ENCODE peak calls at places on chromosome 5, in ten cellular contexts. R is upper lobe of right lung; W is GM23338; G is activated CD8-positive, alpha-beta T cell treated with anti-CD3 and anti-CD28 coated beads for 36 hours; V is Calu3; X is right atrium auricular region; M is HepG2; K is nephron progenitor cell; F is ovary; Q is adrenal gland. O is an unnamed sample.

GRCh38 chr5:17737087-17737486 is 102.8 kb downstream of the TAF11L14 start:
- DNase-seq in R (no peak), W (no peak), G (no peak), V (no peak), X (no peak), M (no peak), K (no peak), F (no peak), Q (no peak), O (no peak)

GRCh38 chr5:143456952-143457547 is 53.6 kb upstream of the NR3C1 start:
- DNase-seq in R (no peak), W (no peak), G (no peak), V (no peak), X (no peak), M (no peak), K (no peak), F (no peak), Q (no peak), O (peak; percentile 67)

GRCh38 chr5:37770791-37771190 is 69.0 kb downstream of the GDNF start:
- DNase-seq in R (no peak), W (no peak), G (no peak), V (no peak), X (no peak), M (no peak), K (no peak), F (no peak), Q (no peak), O (no peak)

GRCh38 chr5:37133939-37134338 is 115.2 kb downstream of the CPLANE1 start:
- DNase-seq in R (no peak), W (no peak), G (no peak), V (peak; percentile 8), X (no peak), M (no peak), K (no peak), F (no peak), Q (peak; percentile 23), O (peak; percentile 64)

GRCh38 chr5:14263700-14264099 is 120.6 kb downstream of the TRIO start:
- DNase-seq in R (no peak), W (no peak), G (no peak), V (no peak), X (no peak), M (no peak), K (no peak), F (no peak), Q (no peak), O (peak; percentile 87)

GRCh38 chr5:38240212-38240611 is 18.1 kb upstream of the EGFLAM start:
- DNase-seq in R (no peak), W (no peak), G (no peak), V (no peak), X (no peak), M (no peak), K (no peak), F (no peak), Q (no peak), O (no peak)

GRCh38 chr5:156888520-156888919 is 38.4 kb downstream of the PPP1R2B start:
- DNase-seq in R (no peak), W (no peak), G (no peak), V (no peak), X (no peak), M (no peak), K (no peak), F (no peak), Q (no peak), O (no peak)

GRCh38 chr5:138033275-138033808 is 463 bp upstream of the FAM13B start:
- DNase-seq in R (no peak), W (peak; percentile 87), G (no peak), V (no peak), X (no peak), M (no peak), K (no peak), F (no peak), Q (no peak), O (no peak)

GRCh38 chr5:76709762-76710161 is 6.2 kb upstream of the F2R start:
- DNase-seq in R (no peak), W (no peak), G (no peak), V (no peak), X (no peak), M (no peak), K (no peak), F (no peak), Q (no peak), O (no peak)

GRCh38 chr5:103582364-103582763 is 19.8 kb upstream of the NUDT12 start:
- DNase-seq in R (no peak), W (peak; percentile 74), G (peak; percentile 24), V (peak; percentile 57), X (no peak), M (peak; percentile 35), K (peak; percentile 41), F (no peak), Q (peak; percentile 21), O (peak; percentile 67)

GRCh38 chr5:116130471-116130870 is 45.6 kb downstream of the COMMD10 start:
- DNase-seq in R (no peak), W (no peak), G (no peak), V (no peak), X (no peak), M (no peak), K (no peak), F (no peak), Q (no peak), O (peak; percentile 35)

GRCh38 chr5:89047591-89047990 is 164.6 kb upstream of the MEF2C start:
- DNase-seq in R (no peak), W (no peak), G (no peak), V (no peak), X (no peak), M (no peak), K (no peak), F (no peak), Q (no peak), O (no peak)

GRCh38 chr5:111755942-111756353 is 1.0 kb downstream of the NREP start:
- DNase-seq in R (no peak), W (peak; percentile 43), G (no peak), V (no peak), X (no peak), M (no peak), K (no peak), F (no peak), Q (no peak), O (no peak)

GRCh38 chr5:108481355-108481931 is 99.5 kb upstream of the FBXL17 start:
- DNase-seq in R (no peak), W (peak; percentile 76), G (no peak), V (peak; percentile 27), X (no peak), M (peak; percentile 20), K (no peak), F (no peak), Q (no peak), O (peak; percentile 49)

GRCh38 chr5:34038430-34038829 is 4.6 kb downstream of the C1QTNF3 start:
- DNase-seq in R (no peak), W (peak; percentile 37), G (no peak), V (no peak), X (no peak), M (no peak), K (no peak), F (no peak), Q (no peak), O (no peak)

GRCh38 chr5:62649476-62650113 is 71.0 kb downstream of the LRRC70 start:
- DNase-seq in R (no peak), W (no peak), G (no peak), V (no peak), X (no peak), M (no peak), K (no peak), F (no peak), Q (no peak), O (no peak)
- TF ChIP-seq CTCF in R (no peak), W (no peak), G (no peak), V (no peak), X (no peak), M (no peak), K (no peak), F (no peak), Q (no peak), O (no peak)

GRCh38 chr5:133865113-133865512 is 103.3 kb downstream of the C5orf15 start:
- DNase-seq in R (peak; percentile 53), W (no peak), G (no peak), V (no peak), X (no peak), M (no peak), K (no peak), F (no peak), Q (no peak), O (no peak)

GRCh38 chr5:133866160-133866902 is 102.1 kb downstream of the C5orf15 start:
- DNase-seq in R (peak; percentile 28), W (no peak), G (no peak), V (no peak), X (no peak), M (no peak), K (no peak), F (no peak), Q (no peak), O (no peak)

GRCh38 chr5:133867851-133868545 is 100.4 kb downstream of the C5orf15 start:
- DNase-seq in R (peak; percentile 46), W (no peak), G (no peak), V (no peak), X (no peak), M (no peak), K (no peak), F (no peak), Q (no peak), O (no peak)

GRCh38 chr5:133867341-133867740 is 101.1 kb downstream of the C5orf15 start:
- DNase-seq in R (peak; percentile 31), W (no peak), G (no peak), V (no peak), X (no peak), M (no peak), K (no peak), F (no peak), Q (no peak), O (peak; percentile 48)

DNA sequence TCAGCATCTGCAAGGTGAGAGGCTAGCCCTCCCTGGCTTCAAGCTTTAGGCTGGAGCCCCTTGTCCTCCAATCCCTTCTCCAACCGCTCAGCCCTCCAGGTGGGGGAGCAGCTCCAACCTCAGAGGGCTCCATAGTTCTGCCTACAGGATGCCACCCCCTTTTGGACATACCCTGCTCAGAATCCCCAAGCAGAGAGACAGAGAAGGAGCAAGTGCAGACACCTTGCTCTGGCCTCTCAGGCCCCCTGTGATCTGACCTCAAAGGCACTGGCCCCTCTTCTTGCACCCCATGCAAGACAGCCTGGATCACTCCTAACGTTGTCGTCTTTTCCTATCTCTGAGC is 101.6 kb downstream of the C5orf15 start:
- DNase-seq in R (peak; percentile 29), W (peak; percentile 5), G (no peak), V (no peak), X (no peak), M (no peak), K (no peak), F (no peak), Q (no peak), O (no peak)
- TF ChIP-seq CTCF in R (no peak), W (no peak), G (no peak), V (no peak), X (no peak), M (no peak), K (no peak), F (no peak), Q (no peak), O (no peak)

GRCh38 chr5:94397508-94397907 is 220.9 kb downstream of the KIAA0825 start:
- DNase-seq in R (no peak), W (no peak), G (no peak), V (peak; percentile 3), X (no peak), M (no peak), K (no peak), F (no peak), Q (no peak), O (no peak)
- TF ChIP-seq CTCF in R (no peak), W (peak; percentile 31), G (no peak), V (no peak), X (no peak), M (no peak), K (no peak), F (no peak), Q (no peak), O (no peak)

GRCh38 chr5:115033861-115034260 is 135.8 kb downstream of the TRIM36 start:
- DNase-seq in R (no peak), W (peak; percentile 68), G (peak; percentile 4), V (peak; percentile 7), X (no peak), M (peak; percentile 6), K (peak; percentile 16), F (no peak), Q (peak; percentile 20), O (peak; percentile 2)
- TF ChIP-seq CTCF in R (no peak), W (peak; percentile 70), G (no peak), V (no peak), X (no peak), M (peak; percentile 65), K (peak; percentile 28), F (no peak), Q (peak; percentile 35), O (no peak)

O was measured in epithelial cell of esophagus.